ENCODE peak calls at places on chromosomes 16 and 17, in five cellular contexts. N is K562, E is SK-N-SH, R is GM12878, U is HCT116. A is an unnamed sample.

GRCh38 chr16:47561286-47561685 is 100.2 kb downstream of the PHKB start:
- DNase-seq in N (no peak), E (no peak), R (no peak), U (no peak), A (no peak)

GRCh38 chr16:8936421-8936820 is 27.3 kb downstream of the USP7 start:
- DNase-seq in N (peak; percentile 68), E (peak; percentile 68), R (no peak), U (peak; percentile 16), A (peak; percentile 56)

GRCh38 chr16:73065617-73066313 is 17.8 kb upstream of the ZFHX3 start:
- DNase-seq in N (no peak), E (no peak), R (no peak), U (no peak), A (no peak)

GRCh38 chr16:50153648-50154368 is 702 bp downstream of the TENT4B start:
- DNase-seq in N (peak; percentile 38), E (peak; percentile 69), R (no peak), U (no peak), A (no peak)

GRCh38 chr16:81889896-81890634 is 111.0 kb downstream of the PLCG2 start:
- DNase-seq in N (peak; percentile 77), E (peak; percentile 70), R (no peak), U (peak; percentile 64), A (peak; percentile 74)

GRCh38 chr17:14211778-14212177 is 24.9 kb downstream of the CDRT15 start:
- DNase-seq in N (peak; percentile 17), E (no peak), R (no peak), U (no peak), A (no peak)

GRCh38 chr17:1009411-1010085 is 12.6 kb downstream of the TIMM22 start:
- DNase-seq in N (no peak), E (no peak), R (no peak), U (no peak), A (no peak)

GRCh38 chr16:68447721-68448359 is 468 bp downstream of the SMPD3 start:
- DNase-seq in N (no peak), E (peak; percentile 63), R (no peak), U (no peak), A (no peak)

GRCh38 chr16:86090461-86091170 is 191.7 kb downstream of the IRF8 start:
- DNase-seq in N (no peak), E (no peak), R (no peak), U (no peak), A (no peak)

GRCh38 chr17:14124854-14125253 is 55.5 kb downstream of the COX10 start:
- DNase-seq in N (no peak), E (no peak), R (no peak), U (no peak), A (no peak)

GRCh38 chr16:88764913-88765349 is 20.1 kb downstream of the PIEZO1 start:
- DNase-seq in N (no peak), E (no peak), R (no peak), U (no peak), A (no peak)

GRCh38 chr17:29032798-29033197 is 10.1 kb upstream of the PIPOX start:
- DNase-seq in N (no peak), E (no peak), R (no peak), U (no peak), A (no peak)

GRCh38 chr17:45391918-45392317 is 40.8 kb downstream of the ARHGAP27 start:
- DNase-seq in N (no peak), E (no peak), R (no peak), U (no peak), A (no peak)

GRCh38 chr17:81512984-81513668 is 527 bp upstream of the ACTG1 start:
- DNase-seq in N (peak; percentile 51), E (no peak), R (no peak), U (no peak), A (peak; percentile 89)

GRCh38 chr17:6969323-6969726 is 26.5 kb upstream of the ALOX12 start:
- DNase-seq in N (no peak), E (no peak), R (no peak), U (no peak), A (no peak)

GRCh38 chr16:78455861-78456260 is 356.4 kb downstream of the WWOX start:
- DNase-seq in N (no peak), E (no peak), R (no peak), U (no peak), A (no peak)

DNA sequence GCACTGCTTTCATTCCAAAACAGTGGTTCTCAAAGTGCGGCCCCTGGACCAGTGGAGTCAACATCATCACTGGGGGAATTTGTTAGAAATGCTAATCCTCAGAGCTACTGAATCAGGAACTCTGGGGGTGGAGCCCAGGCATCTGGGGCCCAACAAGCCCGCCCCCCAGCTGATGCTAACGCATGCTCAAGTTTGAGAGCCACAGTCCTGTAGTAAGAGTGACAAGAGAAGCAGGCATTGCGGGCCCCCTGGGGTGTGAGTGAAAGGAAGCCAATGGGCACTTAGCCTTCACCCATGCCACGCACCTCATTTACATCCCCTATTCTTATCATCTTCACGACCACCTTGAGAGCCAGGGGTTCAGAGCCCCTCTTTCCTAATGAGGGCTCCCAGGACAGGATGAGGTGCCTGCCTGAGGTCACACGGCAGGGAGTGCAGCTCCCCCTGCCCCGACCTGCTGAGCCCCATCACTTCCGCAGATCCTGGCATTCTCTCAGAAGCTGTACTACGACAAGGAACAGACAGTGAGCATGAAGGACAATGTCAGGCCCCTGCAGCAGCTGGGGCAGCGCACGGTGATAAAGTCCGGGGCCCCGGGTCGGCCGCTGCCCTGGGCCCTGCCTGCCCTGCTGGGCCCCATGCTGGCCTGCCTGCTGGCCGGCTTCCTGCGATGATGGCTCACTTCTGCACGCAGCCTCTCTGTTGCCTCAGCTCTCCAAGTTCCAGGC is 9.1 kb downstream of the CA4 start:
- DNase-seq in N (no peak), E (peak; percentile 41), R (no peak), U (no peak), A (no peak)
- TF ChIP-seq RAD21 in N (no peak), E (no peak), R (no peak), U (no peak), A (no peak)

GRCh38 chr17:38869647-38870258 is at the start of gene LASP1:
- DNase-seq in N (peak; percentile 81), E (peak; percentile 96), R (peak; percentile 55), U (no peak), A (peak; percentile 83)

GRCh38 chr17:38871992-38872605 is 2.2 kb downstream of the LASP1 start:
- DNase-seq in N (no peak), E (no peak), R (no peak), U (no peak), A (no peak)

GRCh38 chr17:38870259-38871165 is 654 bp downstream of the LASP1 start:
- DNase-seq in N (peak; percentile 80), E (peak; percentile 83), R (no peak), U (no peak), A (peak; percentile 73)

GRCh38 chr17:38872671-38873385 is 3.0 kb downstream of the LASP1 start:
- DNase-seq in N (no peak), E (no peak), R (no peak), U (no peak), A (no peak)

DNA sequence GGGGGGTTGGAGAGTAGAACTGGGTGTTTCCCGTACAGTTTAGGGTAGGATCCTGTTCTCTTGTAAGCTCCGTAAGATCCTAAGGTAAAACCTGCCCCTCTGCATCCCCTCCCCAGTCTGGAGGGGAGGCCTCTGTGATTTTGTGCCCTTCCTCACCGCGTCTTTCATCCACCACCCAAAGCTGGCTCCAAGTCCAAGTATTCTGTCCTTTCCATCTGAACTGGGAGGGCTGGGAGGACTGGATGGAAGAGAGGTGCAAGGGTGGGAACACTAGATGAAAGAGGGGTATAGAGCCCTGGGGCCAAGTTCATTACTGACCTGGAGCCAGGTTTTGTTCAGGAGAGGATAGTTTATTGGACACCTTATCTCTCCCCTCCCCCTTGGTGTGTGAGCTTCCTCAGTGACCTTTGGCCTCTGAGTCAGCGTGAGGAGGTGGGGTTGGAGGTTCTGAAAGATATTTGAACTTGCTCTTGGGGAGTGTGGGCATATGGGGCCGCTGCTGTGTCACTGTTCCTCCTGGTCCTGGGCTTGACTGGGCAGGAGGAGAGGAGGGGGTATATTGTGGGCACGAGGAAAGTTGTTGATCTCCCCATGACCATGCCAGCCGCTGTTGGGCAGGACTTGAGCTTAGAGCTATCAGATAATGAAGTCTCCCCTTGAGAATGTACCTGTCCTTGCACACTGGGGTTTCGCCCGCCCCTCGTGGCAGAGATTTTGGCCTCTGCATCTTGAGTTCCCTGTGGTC is 1.6 kb downstream of the LASP1 start:
- DNase-seq in N (peak; percentile 78), E (no peak), R (peak; percentile 45), U (no peak), A (peak; percentile 92)
- TF ChIP-seq REST in N (no peak), E (no peak), R (no peak), U (no peak), A (no peak)

DNA sequence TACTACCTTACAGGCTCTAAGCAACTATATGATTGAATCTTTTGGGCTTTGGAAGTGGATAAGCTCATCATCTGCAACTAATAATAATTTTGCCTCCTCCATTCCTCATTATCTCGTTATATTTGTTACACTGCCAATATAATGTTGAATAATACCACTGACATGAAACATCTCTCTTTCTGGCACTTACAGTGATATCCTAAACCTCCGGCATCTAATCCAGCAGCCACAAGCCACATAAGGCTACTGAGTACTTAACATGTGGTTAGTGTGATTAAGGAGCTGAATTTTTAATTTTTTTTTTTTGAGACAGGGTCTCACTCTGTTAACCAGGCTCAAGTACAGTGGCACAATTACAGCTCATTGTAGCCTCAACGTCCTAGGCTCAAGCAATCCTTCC is 9.6 kb downstream of the CDC42EP4 start:
- DNase-seq in N (no peak), E (no peak), R (no peak), U (no peak), A (no peak)
- TF ChIP-seq RAD21 in N (no peak), E (no peak), R (no peak), U (no peak), A (no peak)

GRCh38 chr17:55555772-55556171 is 44.5 kb upstream of the SMIM36 start:
- DNase-seq in N (no peak), E (no peak), R (no peak), U (no peak), A (no peak)

GRCh38 chr17:55563363-55563762 is 52.1 kb upstream of the SMIM36 start:
- DNase-seq in N (no peak), E (no peak), R (no peak), U (no peak), A (no peak)

GRCh38 chr17:55561973-55562495 is 50.8 kb upstream of the SMIM36 start:
- DNase-seq in N (no peak), E (no peak), R (no peak), U (no peak), A (no peak)

GRCh38 chr17:55564077-55564476 is 52.8 kb upstream of the SMIM36 start:
- DNase-seq in N (no peak), E (no peak), R (no peak), U (no peak), A (no peak)

DNA sequence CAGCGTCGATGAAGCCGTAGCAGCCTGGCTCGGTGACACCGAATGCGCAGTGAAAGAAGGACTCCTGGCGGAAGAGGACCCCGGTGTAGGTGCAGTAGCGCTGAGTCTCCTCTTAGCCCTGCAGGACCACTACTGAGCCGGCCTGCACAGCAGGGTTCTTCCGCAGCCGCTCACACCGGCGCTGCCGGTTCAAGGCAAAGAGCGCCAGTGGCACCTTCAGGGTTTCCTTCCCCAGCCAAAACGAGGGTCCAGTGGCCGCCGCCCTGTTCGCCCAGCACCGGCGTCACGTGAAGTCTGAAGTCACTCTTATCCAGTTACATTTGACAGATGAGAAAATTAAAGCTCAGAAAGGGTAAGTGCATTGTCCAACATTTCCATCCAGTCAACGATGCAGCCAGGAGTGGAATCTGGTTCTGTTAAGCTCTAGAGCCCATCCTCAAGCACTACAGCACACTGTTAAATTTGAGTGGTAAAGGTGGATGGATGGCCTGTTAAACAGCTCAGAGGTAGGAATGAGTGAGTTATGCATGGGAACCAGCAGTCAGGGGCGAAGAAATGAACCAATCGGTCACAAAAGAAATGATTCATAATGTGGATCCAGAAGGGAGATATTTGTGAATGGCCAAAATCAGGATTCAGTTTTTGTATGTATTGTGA is 50.2 kb upstream of the SMIM36 start:
- DNase-seq in N (no peak), E (no peak), R (no peak), U (no peak), A (no peak)
- TF ChIP-seq REST in N (no peak), E (no peak), R (no peak), U (no peak), A (no peak)

GRCh38 chr17:56653877-56654276 is 60.4 kb downstream of the NOG start:
- DNase-seq in N (peak; percentile 39), E (peak; percentile 32), R (peak; percentile 26), U (peak; percentile 63), A (peak; percentile 54)
- TF ChIP-seq RAD21 in N (no peak), E (peak; percentile 57), R (peak; percentile 67), U (peak; percentile 72), A (peak; percentile 46)